ENCODE peak calls at places on chromosomes 6 and 20, in nine cellular contexts. K, A, E, G, L, C, W, F and U are unnamed samples.

GRCh38 chr6:107600936-107601335 is 111.0 kb downstream of the SOBP start:
- DNase-seq in K (no peak), A (peak; percentile 59), E (peak; percentile 14), G (peak; percentile 64), L (peak; percentile 71), C (peak; percentile 47), W (peak; percentile 82), F (peak; percentile 83), U (no peak)

GRCh38 chr6:129717287-129717686 is 7.3 kb upstream of the ARHGAP18 start:
- DNase-seq in K (no peak), A (no peak), E (peak; percentile 67), G (peak; percentile 50), L (no peak), C (peak; percentile 69), W (no peak), F (peak; percentile 41), U (no peak)

GRCh38 chr20:10419550-10420133 is 14.4 kb downstream of the MKKS start:
- DNase-seq in K (no peak), A (no peak), E (no peak), G (no peak), L (no peak), C (peak; percentile 19), W (no peak), F (no peak), U (no peak)

GRCh38 chr6:119350202-119351004 is 842 bp upstream of the MAN1A1 start:
- DNase-seq in K (peak; percentile 71), A (peak; percentile 14), E (peak; percentile 77), G (peak; percentile 67), L (peak; percentile 22), C (peak; percentile 67), W (no peak), F (peak; percentile 84), U (no peak)

GRCh38 chr6:29720863-29721262 is 2.4 kb upstream of the HLA-F start:
- DNase-seq in K (peak; percentile 15), A (no peak), E (no peak), G (no peak), L (no peak), C (no peak), W (no peak), F (no peak), U (no peak)

GRCh38 chr6:41430875-41431274 is 95.5 kb downstream of the NCR2 start:
- DNase-seq in K (no peak), A (no peak), E (peak; percentile 59), G (peak; percentile 77), L (no peak), C (peak; percentile 70), W (no peak), F (peak; percentile 29), U (no peak)

GRCh38 chr6:157518399-157519250 is 137.6 kb downstream of the ZDHHC14 start:
- DNase-seq in K (no peak), A (no peak), E (peak; percentile 30), G (peak; percentile 84), L (no peak), C (peak; percentile 10), W (peak; percentile 32), F (peak; percentile 56), U (no peak)

GRCh38 chr6:152201134-152201533 is 393.7 kb downstream of the ESR1 start:
- DNase-seq in K (no peak), A (no peak), E (no peak), G (no peak), L (no peak), C (no peak), W (no peak), F (no peak), U (no peak)

GRCh38 chr20:59785986-59786753 is 147.3 kb downstream of the SYCP2 start:
- DNase-seq in K (no peak), A (no peak), E (no peak), G (no peak), L (no peak), C (no peak), W (no peak), F (no peak), U (no peak)

GRCh38 chr20:18001131-18001921 is 32.5 kb downstream of the MGME1 start:
- DNase-seq in K (no peak), A (no peak), E (peak; percentile 74), G (peak; percentile 90), L (no peak), C (peak; percentile 69), W (peak; percentile 64), F (peak; percentile 93), U (no peak)

DNA sequence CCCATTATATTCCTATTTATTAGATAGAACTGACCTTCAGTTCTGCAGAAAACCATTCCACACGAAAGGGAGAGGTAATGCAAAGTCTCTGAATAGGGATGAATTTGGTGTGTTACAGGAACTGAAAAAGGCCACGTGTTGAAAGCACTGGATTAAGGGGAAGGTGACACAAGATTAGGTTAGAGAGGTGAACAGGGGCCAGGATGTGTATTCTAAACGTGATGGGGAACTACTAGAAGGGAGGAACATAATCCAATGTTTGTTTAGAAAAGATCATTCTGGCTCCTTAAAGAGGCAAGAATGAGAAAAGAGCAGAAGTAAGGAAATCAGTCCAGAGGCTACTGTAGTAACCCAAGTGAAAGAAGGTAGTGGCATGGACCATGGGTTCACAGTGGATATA is 6.3 kb upstream of the ZKSCAN8 start:
- DNase-seq in K (no peak), A (no peak), E (no peak), G (no peak), L (no peak), C (no peak), W (no peak), F (no peak), U (no peak)
- H3K4me3 ChIP-seq in K (peak overlapping the region; percentile 83), A (no peak overlapping the region), E (peak overlapping the region; percentile 78), G (peak overlapping the region; percentile 92), L (peak overlapping the region; percentile 53), C (no peak overlapping the region), W (no peak overlapping the region), F (peak overlapping the region; percentile 79), U (peak overlapping the region; percentile 91)

GRCh38 chr20:23325107-23325506 is 25.5 kb upstream of the NXT1 start:
- DNase-seq in K (no peak), A (no peak), E (no peak), G (no peak), L (no peak), C (no peak), W (no peak), F (no peak), U (no peak)
- H3K4me3 ChIP-seq in K (no peak overlapping the region), A (no peak overlapping the region), E (no peak overlapping the region), G (no peak overlapping the region), L (no peak overlapping the region), C (no peak overlapping the region), W (no peak overlapping the region), F (no peak overlapping the region), U (no peak overlapping the region)

DNA sequence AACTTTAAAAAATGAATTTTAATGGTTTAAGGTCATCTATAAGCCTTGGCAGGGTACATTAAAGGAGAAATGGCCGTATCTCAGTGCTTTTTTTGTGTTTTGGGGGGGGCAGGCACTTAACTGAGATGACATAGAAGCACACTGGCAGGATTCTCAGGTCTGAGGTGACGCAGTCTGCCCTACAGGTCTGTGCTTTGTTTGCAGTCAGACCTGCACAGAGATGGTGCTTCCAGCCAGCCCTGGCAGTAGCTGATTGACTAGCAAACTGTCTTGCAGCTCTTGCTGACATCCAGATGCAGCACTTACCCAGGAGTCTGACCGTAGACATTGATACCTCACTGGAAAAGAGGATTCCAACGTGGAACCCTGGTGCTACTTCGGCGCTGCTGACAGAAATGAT is 249.2 kb downstream of the FOXC1 start:
- DNase-seq in K (no peak), A (no peak), E (no peak), G (no peak), L (no peak), C (no peak), W (no peak), F (no peak), U (no peak)
- H3K4me3 ChIP-seq in K (no peak overlapping the region), A (peak overlapping the region; percentile 34), E (no peak overlapping the region), G (no peak overlapping the region), L (no peak overlapping the region), C (no peak overlapping the region), W (no peak overlapping the region), F (no peak overlapping the region), U (no peak overlapping the region)

DNA sequence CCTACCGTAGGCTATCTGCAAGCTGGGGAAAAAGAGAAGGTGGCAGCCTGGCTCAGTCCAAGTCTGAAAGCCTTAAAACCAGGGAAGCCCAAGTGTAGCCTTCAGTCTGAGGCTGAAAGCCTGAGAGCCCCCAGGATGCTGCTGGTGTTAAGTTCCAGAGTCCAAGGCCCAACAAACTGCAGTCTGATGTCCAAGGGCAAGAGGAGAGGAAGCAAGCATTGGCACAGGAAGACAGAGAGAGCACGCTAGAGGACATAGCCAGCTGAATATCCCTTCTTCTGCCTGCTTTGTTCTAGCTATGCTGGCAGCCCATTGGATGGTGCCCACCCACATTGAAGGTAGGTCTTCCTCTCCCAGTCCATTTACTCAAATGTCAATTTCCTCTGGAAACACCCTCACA is 12.1 kb upstream of the L3MBTL1 start:
- DNase-seq in K (no peak), A (no peak), E (no peak), G (no peak), L (no peak), C (no peak), W (no peak), F (no peak), U (no peak)
- H3K4me3 ChIP-seq in K (no peak overlapping the region), A (no peak overlapping the region), E (no peak overlapping the region), G (no peak overlapping the region), L (no peak overlapping the region), C (no peak overlapping the region), W (no peak overlapping the region), F (no peak overlapping the region), U (no peak overlapping the region)

GRCh38 chr20:44033344-44033743 is 118.7 kb downstream of the TOX2 start:
- DNase-seq in K (no peak), A (no peak), E (peak; percentile 60), G (peak; percentile 48), L (no peak), C (peak; percentile 21), W (no peak), F (peak; percentile 28), U (no peak)

GRCh38 chr20:44034965-44035635 is 120.4 kb downstream of the TOX2 start:
- DNase-seq in K (no peak), A (no peak), E (no peak), G (no peak), L (no peak), C (no peak), W (no peak), F (no peak), U (no peak)

GRCh38 chr20:44032583-44033138 is 118.0 kb downstream of the TOX2 start:
- DNase-seq in K (no peak), A (no peak), E (no peak), G (no peak), L (no peak), C (no peak), W (no peak), F (no peak), U (no peak)

GRCh38 chr20:44034451-44034850 is 119.8 kb downstream of the TOX2 start:
- DNase-seq in K (no peak), A (no peak), E (no peak), G (no peak), L (no peak), C (no peak), W (no peak), F (no peak), U (no peak)

DNA sequence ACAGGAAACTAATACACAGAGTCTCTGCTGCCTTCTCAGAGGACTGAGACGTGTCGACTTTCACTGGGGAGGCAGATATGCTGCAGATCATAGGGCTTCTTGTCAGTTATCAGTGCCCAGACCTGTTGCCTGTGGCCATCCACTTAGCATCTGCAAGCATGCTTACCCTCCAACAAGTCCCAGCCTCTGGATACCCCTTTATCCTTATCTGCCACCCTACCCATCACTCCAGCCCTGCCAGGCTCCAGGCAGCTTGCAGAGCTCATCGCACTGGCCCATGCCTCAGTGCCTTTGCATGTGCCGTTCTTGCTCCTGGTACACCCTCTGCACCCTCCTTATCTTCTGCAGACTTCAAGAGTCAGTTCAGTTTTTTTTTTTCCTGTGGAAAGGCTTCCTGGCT is 119.2 kb downstream of the TOX2 start:
- DNase-seq in K (no peak), A (no peak), E (no peak), G (no peak), L (no peak), C (no peak), W (no peak), F (no peak), U (no peak)
- H3K4me3 ChIP-seq in K (no peak overlapping the region), A (no peak overlapping the region), E (no peak overlapping the region), G (no peak overlapping the region), L (no peak overlapping the region), C (no peak overlapping the region), W (no peak overlapping the region), F (no peak overlapping the region), U (no peak overlapping the region)